ENCODE peak calls at places on chromosomes 6 and 20, in ten cellular contexts. U is suprapubic skin; E is left lung; A is coronary artery; V is T-helper 1 cell; Q is H9; B is astrocyte of the spinal cord; I is activated T-helper 1 cell treated with anti-CD3 and anti-CD28 coated beads, Interleukin-12 subunit alpha, Interleukin-12 subunit beta, Interleukin-2, Interleukin-4 antibody, amounts not matched to agents 30 ng/mL and 10 ng/mL and 1 ng/mL, durations not matched to agents 14 hours and 24 hours and 36 hours; S is tibial nerve; Y is epithelial cell of esophagus. G is an unnamed sample.

GRCh38 chr20:19009071-19009688 is 195.6 kb downstream of the SCP2D1 start:
- DNase-seq in U (no peak), E (no peak), A (peak), V (no peak), Q (no peak), B (no peak), I (no peak), S (no peak), Y (no peak), G (no peak)

GRCh38 chr6:85923013-85923430 is 280.3 kb upstream of the SYNCRIP start:
- DNase-seq in U (no peak), E (no peak), A (no peak), V (peak), Q (peak), B (peak), I (no peak), S (peak), Y (peak), G (peak)

GRCh38 chr6:139230421-139230840 is 61.4 kb downstream of the TXLNB start:
- DNase-seq in U (no peak), E (no peak), A (no peak), V (peak), Q (no peak), B (peak), I (no peak), S (peak), Y (peak), G (no peak)

GRCh38 chr20:56003966-56004365 is 1.4 kb downstream of the CBLN4 start:
- DNase-seq in U (no peak), E (no peak), A (no peak), V (no peak), Q (peak), B (no peak), I (no peak), S (no peak), Y (peak), G (no peak)

GRCh38 chr6:142165227-142165626 is 18.2 kb downstream of the VTA1 start:
- DNase-seq in U (no peak), E (no peak), A (no peak), V (no peak), Q (no peak), B (no peak), I (no peak), S (no peak), Y (no peak), G (no peak)

GRCh38 chr6:106080106-106081095 is 5.7 kb upstream of the PRDM1 start:
- DNase-seq in U (no peak), E (no peak), A (no peak), V (no peak), Q (no peak), B (no peak), I (no peak), S (no peak), Y (no peak), G (no peak)

GRCh38 chr6:71287038-71287437 is 1.6 kb upstream of the OGFRL1 start:
- DNase-seq in U (no peak), E (no peak), A (no peak), V (no peak), Q (no peak), B (no peak), I (no peak), S (peak), Y (no peak), G (no peak)

GRCh38 chr20:45229264-45230056 is 8.3 kb downstream of the SEMG2 start:
- DNase-seq in U (no peak), E (peak), A (no peak), V (peak), Q (peak), B (no peak), I (peak), S (no peak), Y (peak), G (peak)

GRCh38 chr6:150409576-150410066 is 40.8 kb downstream of the IYD start:
- DNase-seq in U (no peak), E (peak), A (no peak), V (no peak), Q (no peak), B (peak), I (no peak), S (peak), Y (no peak), G (no peak)

GRCh38 chr6:142568857-142569597 is 267.2 kb downstream of the ADGRG6 start:
- DNase-seq in U (no peak), E (no peak), A (no peak), V (peak), Q (no peak), B (peak), I (no peak), S (no peak), Y (peak), G (peak)